ENCODE peak calls at places on chromosomes 5 and 9, in six cellular contexts. O is kidney epithelial cell, I is cardiac fibroblast, Z is astrocyte of the spinal cord, Y is fibroblast of the aortic adventitia, F is lower lobe of right lung. U is an unnamed sample.

GRCh38 chr5:42836070-42836769 is 24.5 kb upstream of the SELENOP start:
- DNase-seq in O (no peak), I (no peak), Z (no peak), Y (no peak), F (peak), U (no peak)

GRCh38 chr5:43631182-43631910 is 28.4 kb downstream of the NNT start:
- DNase-seq in O (peak), I (peak), Z (peak), Y (peak), F (no peak), U (no peak)

GRCh38 chr9:13324988-13325387 is 45.5 kb upstream of the MPDZ start:
- DNase-seq in O (no peak), I (peak), Z (peak), Y (peak), F (no peak), U (no peak)

GRCh38 chr9:87776481-87777373 is 50.8 kb downstream of the CTSL start:
- DNase-seq in O (no peak), I (no peak), Z (no peak), Y (no peak), F (no peak), U (no peak)

GRCh38 chr9:95001720-95002119 is 275.2 kb downstream of the AOPEP start:
- DNase-seq in O (no peak), I (no peak), Z (no peak), Y (no peak), F (no peak), U (no peak)

GRCh38 chr5:175104682-175105081 is 339.3 kb downstream of the DRD1 start:
- DNase-seq in O (no peak), I (no peak), Z (no peak), Y (no peak), F (no peak), U (no peak)

GRCh38 chr5:60195083-60195482 is 301.6 kb upstream of the PDE4D start:
- DNase-seq in O (no peak), I (no peak), Z (no peak), Y (no peak), F (no peak), U (no peak)

GRCh38 chr5:133446440-133446839 is 165.9 kb downstream of the FSTL4 start:
- DNase-seq in O (no peak), I (no peak), Z (no peak), Y (no peak), F (no peak), U (no peak)

GRCh38 chr5:2686296-2686695 is 65.2 kb downstream of the IRX2 start:
- DNase-seq in O (no peak), I (no peak), Z (no peak), Y (no peak), F (no peak), U (no peak)

GRCh38 chr5:135398160-135398854 is 724 bp downstream of the MACROH2A1 start:
- DNase-seq in O (no peak), I (no peak), Z (peak), Y (no peak), F (peak), U (peak)

GRCh38 chr5:67196537-67197059 is at the start of gene CD180:
- DNase-seq in O (no peak), I (peak), Z (no peak), Y (peak), F (no peak), U (no peak)

GRCh38 chr5:175235251-175235963 is 208.6 kb downstream of the DRD1 start:
- DNase-seq in O (no peak), I (no peak), Z (peak), Y (no peak), F (no peak), U (no peak)

GRCh38 chr5:117326997-117327396 is 752.4 kb upstream of the SEMA6A start:
- DNase-seq in O (no peak), I (no peak), Z (no peak), Y (no peak), F (no peak), U (no peak)
- TF ChIP-seq CTCF in O (no peak), I (no peak), Z (no peak), Y (no peak), F (no peak), U (no peak)

DNA sequence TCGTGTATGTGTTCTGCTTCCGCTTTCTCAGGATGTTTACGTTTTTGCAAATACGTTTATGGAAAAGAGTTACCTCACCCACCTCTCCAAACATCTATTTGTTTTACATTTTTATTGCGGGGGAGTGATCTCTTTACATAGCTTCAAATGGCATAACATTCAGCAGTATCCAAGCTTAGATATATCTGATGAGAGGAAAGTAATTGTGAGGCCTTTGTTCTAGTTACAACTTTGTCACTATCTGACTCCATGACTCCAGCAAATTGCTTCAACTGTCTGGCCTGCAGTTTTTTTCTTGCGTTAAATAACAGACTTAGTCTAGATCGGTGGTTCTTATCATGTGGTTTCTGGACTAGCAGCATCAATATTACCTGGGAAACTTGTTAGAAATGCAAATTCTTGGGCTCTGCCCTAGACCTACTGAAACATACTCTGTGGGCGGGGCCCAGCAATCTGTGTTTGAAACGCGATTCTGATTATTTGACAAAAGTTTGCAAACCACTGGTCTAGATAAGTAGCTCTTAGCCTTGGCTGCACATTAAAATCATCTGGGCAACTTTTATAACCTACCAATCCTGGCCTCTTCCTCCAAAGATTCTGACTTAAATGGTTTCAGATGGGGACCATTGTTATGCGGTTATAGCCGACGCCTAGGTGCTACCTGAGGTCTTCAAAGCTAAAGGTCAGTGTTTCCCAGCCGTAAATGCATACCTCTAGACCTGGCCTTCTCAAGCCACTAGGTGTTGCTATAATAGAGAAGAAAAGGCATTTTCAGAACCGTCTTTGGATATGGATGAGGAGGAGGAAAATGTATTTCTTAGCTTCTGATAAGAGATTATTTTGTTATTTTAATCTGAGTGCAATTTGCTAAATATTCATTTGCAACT is 73.9 kb downstream of the C9orf85 start:
- DNase-seq in O (no peak), I (no peak), Z (no peak), Y (no peak), F (no peak), U (no peak)
- TF ChIP-seq CTCF in O (peak), I (no peak), Z (no peak), Y (no peak), F (no peak), U (no peak)

GRCh38 chr5:157870837-157871834 is 12.2 kb upstream of the CLINT1 start:
- DNase-seq in O (peak), I (peak), Z (peak), Y (peak), F (no peak), U (no peak)
- TF ChIP-seq CTCF in O (peak), I (no peak), Z (no peak), Y (peak), F (no peak), U (no peak)

DNA sequence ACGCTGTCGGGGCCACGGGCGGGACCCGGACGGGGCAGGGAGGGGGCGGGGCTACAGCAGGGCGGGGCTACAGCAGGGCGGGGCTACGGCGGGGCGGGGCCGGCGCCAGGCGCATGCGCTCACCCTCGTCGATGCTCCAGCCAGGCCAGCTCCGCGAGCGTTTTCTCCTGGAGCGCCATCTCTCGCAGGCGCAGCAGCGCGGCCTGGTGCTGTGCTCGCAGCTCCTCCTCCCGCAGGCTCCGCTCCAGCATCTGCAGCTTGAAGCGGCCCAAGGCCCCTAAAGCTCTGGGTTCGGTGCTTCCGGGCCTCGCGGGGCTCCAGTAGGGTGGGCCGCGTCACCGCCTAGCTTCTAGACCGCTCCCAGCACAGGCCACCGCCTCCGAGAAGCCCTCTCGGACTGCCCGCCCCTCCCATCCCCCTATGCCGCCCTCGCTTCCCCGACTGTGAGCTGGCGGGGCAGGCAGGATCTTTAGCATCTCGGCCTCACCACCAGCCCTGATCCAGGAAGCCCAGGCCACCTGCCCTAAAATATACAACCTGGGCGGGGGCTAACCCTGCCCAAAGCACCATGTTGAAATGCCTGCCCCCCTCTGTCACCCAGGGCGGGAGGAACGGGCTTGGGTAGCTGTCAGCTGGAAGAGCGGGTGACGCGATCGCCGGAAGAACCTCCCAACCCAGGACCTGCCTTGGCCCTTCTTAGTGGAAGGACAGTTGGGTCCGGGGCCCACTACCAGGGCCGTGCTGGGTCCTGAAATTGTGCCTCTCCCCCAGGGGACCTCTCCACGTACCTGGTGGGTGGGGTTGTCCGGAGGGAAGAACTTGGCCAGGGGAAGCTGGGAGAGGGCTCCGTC is 21.9 kb upstream of the QSOX2 start:
- DNase-seq in O (peak), I (peak), Z (peak), Y (peak), F (peak), U (peak)
- TF ChIP-seq CTCF in O (peak), I (peak), Z (peak), Y (peak), F (peak), U (no peak)

GRCh38 chr9:89946741-89947140 is 341.9 kb downstream of the GADD45G start:
- DNase-seq in O (no peak), I (no peak), Z (no peak), Y (no peak), F (no peak), U (no peak)

GRCh38 chr9:89942643-89943042 is 337.8 kb downstream of the GADD45G start:
- DNase-seq in O (no peak), I (no peak), Z (no peak), Y (no peak), F (no peak), U (no peak)

GRCh38 chr9:89943309-89943708 is 338.5 kb downstream of the GADD45G start:
- DNase-seq in O (no peak), I (no peak), Z (no peak), Y (no peak), F (no peak), U (no peak)

GRCh38 chr9:89943728-89944127 is 338.9 kb downstream of the GADD45G start:
- DNase-seq in O (no peak), I (no peak), Z (no peak), Y (no peak), F (no peak), U (no peak)

GRCh38 chr9:89945133-89945532 is 340.3 kb downstream of the GADD45G start:
- DNase-seq in O (no peak), I (no peak), Z (no peak), Y (no peak), F (no peak), U (no peak)
- TF ChIP-seq CTCF in O (peak), I (no peak), Z (peak), Y (no peak), F (no peak), U (no peak)

GRCh38 chr9:124376329-124376728 is 38.9 kb downstream of the PSMB7 start:
- DNase-seq in O (no peak), I (no peak), Z (no peak), Y (no peak), F (no peak), U (no peak)
- TF ChIP-seq CTCF in O (no peak), I (no peak), Z (no peak), Y (no peak), F (no peak), U (no peak)

GRCh38 chr9:116496167-116496566 is 190.9 kb upstream of the TRIM32 start:
- DNase-seq in O (no peak), I (no peak), Z (no peak), Y (no peak), F (no peak), U (no peak)

GRCh38 chr9:116493183-116493582 is 193.9 kb upstream of the TRIM32 start:
- DNase-seq in O (no peak), I (no peak), Z (no peak), Y (peak), F (no peak), U (no peak)

GRCh38 chr9:116497081-116497480 is 190.0 kb upstream of the TRIM32 start:
- DNase-seq in O (no peak), I (peak), Z (no peak), Y (peak), F (no peak), U (no peak)

GRCh38 chr9:116495725-116496124 is 191.4 kb upstream of the TRIM32 start:
- DNase-seq in O (no peak), I (no peak), Z (no peak), Y (no peak), F (no peak), U (no peak)

DNA sequence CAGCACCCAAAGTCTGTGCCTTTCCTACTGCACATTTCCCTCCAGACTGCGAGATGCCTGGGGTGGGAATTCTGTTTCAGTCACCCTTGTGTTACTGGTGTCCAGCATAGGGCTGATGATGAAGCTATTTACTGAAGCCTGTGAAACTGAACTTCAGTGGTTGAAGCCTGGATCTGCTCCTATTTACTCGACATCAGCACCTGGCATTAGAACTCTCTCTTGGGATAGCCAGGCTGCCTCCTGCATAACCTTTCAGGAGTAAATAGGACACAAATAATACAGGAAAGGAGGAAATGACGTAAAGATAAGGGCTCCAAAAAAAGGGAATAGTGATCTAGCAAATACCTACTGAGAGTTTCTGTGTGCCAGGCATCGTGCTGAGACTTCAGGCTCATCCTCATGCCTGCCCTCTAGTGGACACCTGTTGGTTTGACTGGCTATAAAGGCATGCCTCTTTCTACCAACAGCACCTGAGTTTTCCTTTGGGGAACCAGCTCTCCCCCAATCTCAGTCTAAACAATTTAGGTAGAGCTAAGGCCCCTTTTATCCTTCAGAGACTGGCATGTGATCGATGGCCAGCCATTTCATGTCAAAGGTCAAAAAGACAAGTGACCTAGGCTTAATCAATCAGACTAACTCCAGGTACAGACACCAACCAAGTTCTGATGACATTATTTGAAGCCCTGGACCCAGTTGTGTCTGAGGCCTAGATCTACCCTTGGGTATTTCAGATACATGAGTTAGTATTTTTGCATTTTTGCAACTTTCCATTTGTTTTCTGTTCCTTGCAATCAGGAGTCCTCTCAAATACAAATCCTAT is 192.1 kb upstream of the TRIM32 start:
- DNase-seq in O (no peak), I (no peak), Z (no peak), Y (no peak), F (no peak), U (no peak)
- TF ChIP-seq CTCF in O (peak), I (peak), Z (peak), Y (peak), F (peak), U (peak)

U was measured in mesothelial cell of epicardium.